ENCODE peak calls at places on chromosomes 6 and 20, in seven cellular contexts. L is Peyer's patch, U is endodermal cell, O is colonic mucosa, K is mesenchymal stem cell, S is heart left ventricle, W is DND-41. T is an unnamed sample. For H3K27me3, H3K9me3 and H3K36me3, the result is how much of the 10 kb centered on the place peaks cover.

GRCh38 chr20:59733326-59733725 is 129.0 kb downstream of the PHACTR3 start:
- DNase-seq in U (peak), L (no peak), O (no peak), S (no peak), W (no peak), K (no peak), T (no peak)

GRCh38 chr6:110549277-110549676 is 72.9 kb upstream of the SLC22A16 start:
- DNase-seq in W (no peak), U (no peak), S (no peak), K (no peak), L (no peak), O (no peak), T (no peak)

GRCh38 chr6:169146536-169146935 is 107.1 kb downstream of the THBS2 start:
- DNase-seq in W (no peak), K (no peak), S (no peak), U (no peak), L (no peak), O (no peak), T (no peak)

GRCh38 chr20:774680-775057 is 6.4 kb upstream of the SLC52A3 start:
- DNase-seq in L (no peak), S (no peak), W (no peak), O (no peak), K (no peak), U (no peak), T (no peak)

GRCh38 chr20:13262701-13263335 is 41.7 kb downstream of the ISM1 start:
- DNase-seq in O (no peak), S (no peak), U (no peak), L (no peak), K (no peak), W (no peak), T (no peak)

GRCh38 chr6:24918641-24919403 is 16.9 kb downstream of the RIPOR2 start:
- DNase-seq in O (no peak), W (peak), S (peak), L (no peak), U (peak), K (no peak), T (no peak)

GRCh38 chr6:55182016-55182650 is 7.8 kb downstream of the HCRTR2 start:
- DNase-seq in U (no peak), S (no peak), K (no peak), L (no peak), W (no peak), O (no peak), T (no peak)

GRCh38 chr20:52103469-52103910 is 88.1 kb downstream of the ZFP64 start:
- DNase-seq in L (no peak), U (peak), K (peak), O (no peak), W (no peak), S (no peak), T (peak)

GRCh38 chr6:132919476-132919875 is 105.1 kb downstream of the RPS12 start:
- DNase-seq in K (peak), S (peak), U (no peak), L (peak), O (no peak), W (no peak), T (peak)

GRCh38 chr6:149440735-149441662 is 40.9 kb downstream of the SUMO4 start:
- DNase-seq in U (no peak), K (peak), W (peak), S (no peak), L (no peak), O (no peak), T (no peak)

GRCh38 chr6:142207265-142207877 is 60.3 kb downstream of the VTA1 start:
- DNase-seq in L (peak), U (peak), S (peak), W (no peak), K (peak), O (peak), T (peak)

GRCh38 chr6:137571854-137572253 is 77.7 kb upstream of the OLIG3 start:
- DNase-seq in U (peak), S (no peak), O (peak), L (peak), K (peak), W (peak), T (peak)

GRCh38 chr6:45780523-45780922 is 235.1 kb downstream of the CLIC5 start:
- DNase-seq in S (no peak), K (no peak), W (no peak), U (peak), O (no peak), L (no peak), T (no peak)

GRCh38 chr20:9442858-9443257 is 71.5 kb upstream of the LAMP5 start:
- DNase-seq in O (no peak), U (no peak), L (no peak), S (no peak), W (no peak), K (peak), T (no peak)

GRCh38 chr6:111642463-111643158 is 36.9 kb upstream of the TRAF3IP2 start:
- DNase-seq in O (peak), S (peak), K (peak), L (peak), W (peak), U (peak), T (peak)

GRCh38 chr6:43944908-43945777 is 175.1 kb downstream of the VEGFA start:
- DNase-seq in S (no peak), W (no peak), O (no peak), K (no peak), U (no peak), L (no peak), T (peak)

GRCh38 chr6:6008648-6009421 is 2.1 kb upstream of the NRN1 start:
- DNase-seq in K (no peak), L (peak), S (peak), W (no peak), U (peak), O (peak), T (peak)

GRCh38 chr6:11479296-11479695 is 58.3 kb upstream of the TMEM170B start:
- DNase-seq in U (no peak), L (no peak), K (no peak), W (no peak), O (no peak), S (no peak), T (no peak)

GRCh38 chr20:24756292-24757025 is 192.6 kb upstream of the CST7 start:
- DNase-seq in W (peak), O (no peak), S (no peak), U (peak), K (no peak), L (no peak), T (no peak)

GRCh38 chr6:120282005-120282404 is 932.4 kb upstream of the MAN1A1 start:
- DNase-seq in W (no peak), S (no peak), O (no peak), K (no peak), U (no peak), L (no peak), T (no peak)

GRCh38 chr6:11354019-11354418 is 121.6 kb upstream of the NEDD9 start:
- DNase-seq in S (peak), U (peak), W (peak), K (peak), L (no peak), O (no peak), T (peak)

GRCh38 chr6:158160932-158161539 is 7.0 kb downstream of the SERAC1 start:
- DNase-seq in W (no peak), U (no peak), O (no peak), L (no peak), K (peak), S (no peak), T (peak)

GRCh38 chr6:35096129-35096852 is 44.8 kb downstream of the TCP11 start:
- DNase-seq in L (no peak), S (no peak), U (no peak), O (peak), K (peak), W (no peak), T (peak)

GRCh38 chr6:76584121-76584520 is 511.7 kb upstream of the IMPG1 start:
- DNase-seq in L (no peak), U (no peak), O (no peak), K (no peak), W (no peak), S (no peak), T (no peak)

GRCh38 chr20:49276201-49276894 is 1.5 kb downstream of the ZNFX1 start:
- DNase-seq in K (peak), U (no peak), S (peak), L (peak), O (no peak), W (no peak), T (peak)

GRCh38 chr20:64041781-64042771 is 6.1 kb downstream of the C20orf204 start:
- DNase-seq in W (peak), S (no peak), O (no peak), U (no peak), K (no peak), L (no peak), T (no peak)
- H3K27me3 ChIP-seq in W (under half), S (under half), O (under half), U (under half), K (under half), L (under half), T (under half)

DNA sequence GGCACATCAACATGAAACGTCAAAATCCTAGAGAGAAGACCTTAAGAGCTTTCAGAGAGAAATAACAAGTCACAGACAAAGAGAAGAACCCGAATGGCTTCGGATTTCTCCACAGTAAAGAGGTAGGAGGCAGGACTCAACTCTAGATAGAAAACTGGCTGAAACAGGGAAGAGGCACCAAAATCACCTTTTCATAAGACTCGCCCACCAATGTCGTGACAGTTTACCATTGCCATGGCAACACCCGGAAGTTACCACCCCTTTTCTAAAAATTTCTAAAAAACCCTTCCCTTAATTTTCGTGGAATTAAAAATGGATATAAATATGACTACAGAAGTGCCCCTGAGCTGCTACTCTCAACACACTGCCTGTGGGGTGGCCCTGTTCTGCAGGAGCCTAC is 12.3 kb upstream of the DEFB121 start:
- DNase-seq in O (no peak), W (no peak), K (no peak), L (no peak), U (no peak), S (no peak), T (no peak)
- H3K9me3 ChIP-seq in O (under half), W (under half), K (under half), L (under half), U (under half), S (under half), T (under half)

DNA sequence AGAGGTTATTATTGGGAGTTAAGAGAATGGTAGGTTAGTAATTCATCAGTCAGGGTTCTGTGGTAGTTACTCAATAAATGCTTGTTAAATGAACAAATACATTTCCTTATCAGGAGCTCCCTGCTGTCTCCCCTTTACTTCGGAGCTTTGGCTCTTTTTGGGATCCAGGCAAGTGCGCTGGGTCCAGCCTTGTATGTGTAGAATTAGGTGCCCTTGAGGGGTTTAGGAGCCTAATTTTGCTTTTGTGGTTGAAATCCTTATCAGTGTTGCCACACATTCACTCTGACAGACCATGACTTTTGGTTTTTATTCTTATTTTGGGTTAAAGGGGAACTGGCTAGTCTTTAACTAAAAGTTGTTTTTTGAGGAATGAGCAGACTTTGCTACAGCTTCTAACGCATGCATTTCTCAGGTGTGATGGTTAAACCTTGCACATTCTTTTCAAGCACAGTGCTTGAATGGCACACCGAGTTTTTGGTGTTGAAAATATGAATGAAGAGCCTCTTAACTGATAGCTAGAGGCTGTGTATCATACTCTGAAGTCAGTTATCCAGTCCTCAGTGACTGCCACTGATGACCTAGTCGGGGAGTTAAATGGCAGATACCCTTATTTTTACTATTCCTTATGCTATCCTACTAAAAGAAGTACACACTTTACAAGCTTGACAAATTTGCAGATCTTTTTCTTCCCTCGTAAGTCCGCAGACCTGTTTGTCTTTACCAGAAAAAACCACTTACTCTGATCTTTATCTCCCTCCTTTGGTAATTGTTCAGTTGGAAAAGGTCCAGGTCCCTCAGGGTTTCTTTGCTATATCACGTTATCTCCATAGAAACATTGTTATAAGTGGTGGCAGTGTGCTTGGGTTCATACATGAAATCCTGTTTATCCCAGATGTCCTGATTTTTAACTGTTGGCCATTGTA is 50.7 kb upstream of the PLCG1 start:
- DNase-seq in W (no peak), L (no peak), S (no peak), K (peak), U (no peak), O (no peak), T (no peak)
- H3K36me3 ChIP-seq in W (half or more), L (under half), S (under half), K (under half), U (half or more), O (under half), T (half or more)

DNA sequence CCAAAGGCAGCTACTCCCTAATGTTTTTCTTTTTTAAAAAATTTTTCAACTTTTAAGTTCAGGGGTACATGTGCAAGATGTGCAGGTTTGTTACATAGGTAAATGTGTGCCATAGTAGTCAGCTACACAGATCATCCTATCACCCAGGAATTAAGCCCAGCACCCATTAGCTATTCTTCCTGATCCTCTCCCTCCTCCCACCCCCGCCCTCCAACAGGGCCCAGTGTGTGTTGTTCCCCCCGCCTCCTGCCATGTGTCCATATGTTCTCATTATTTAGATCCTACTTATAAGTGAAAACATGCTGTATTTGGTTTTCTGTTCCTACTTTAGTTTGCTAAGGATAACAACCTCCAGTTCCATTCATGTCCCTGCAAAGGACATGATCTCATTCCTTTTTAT is 12.4 kb downstream of the TRIM15 start:
- DNase-seq in O (no peak), W (no peak), U (no peak), L (no peak), S (no peak), K (no peak), T (no peak)
- H3K27me3 ChIP-seq in O (under half), W (under half), U (half or more), L (under half), S (half or more), K (under half), T (under half)